ENCODE peak calls at places on chromosomes 11 and 22, in seven cellular contexts. V is body of pancreas, H is neuronal stem cell, O is GM10248, Y is AG08395, S is esophagus muscularis mucosa, K is T-cell. B is an unnamed sample.

GRCh38 chr11:1203505-1204271 is 19.2 kb upstream of the MUC5B start:
- DNase-seq in V (no peak), H (no peak), O (no peak), Y (no peak), S (no peak), K (no peak), B (no peak)

GRCh38 chr11:106276859-106277436 is 199.5 kb downstream of the AASDHPPT start:
- DNase-seq in V (no peak), H (peak; percentile 5), O (no peak), Y (no peak), S (no peak), K (no peak), B (no peak)

GRCh38 chr11:10450451-10451398 is 4.3 kb upstream of the AMPD3 start:
- DNase-seq in V (peak; percentile 77), H (peak; percentile 40), O (peak; percentile 56), Y (peak; percentile 31), S (no peak), K (peak; percentile 25), B (peak; percentile 14)

GRCh38 chr11:116731821-116732739 is 40.7 kb downstream of the BUD13 start:
- DNase-seq in V (no peak), H (no peak), O (no peak), Y (no peak), S (no peak), K (no peak), B (no peak)

GRCh38 chr11:2150206-2150847 is 10.7 kb downstream of the INS start:
- DNase-seq in V (no peak), H (peak; percentile 78), O (no peak), Y (peak; percentile 36), S (no peak), K (no peak), B (no peak)

GRCh38 chr11:16211407-16211806 is 144.9 kb downstream of the SOX6 start:
- DNase-seq in V (no peak), H (no peak), O (no peak), Y (no peak), S (no peak), K (no peak), B (no peak)

GRCh38 chr11:71263391-71263790 is 11.0 kb upstream of the SHANK2 start:
- DNase-seq in V (no peak), H (no peak), O (no peak), Y (no peak), S (no peak), K (no peak), B (no peak)

GRCh38 chr11:83816572-83817187 is 530.5 kb upstream of the CCDC90B start:
- DNase-seq in V (no peak), H (peak; percentile 24), O (peak; percentile 14), Y (peak; percentile 41), S (no peak), K (no peak), B (no peak)

GRCh38 chr11:640021-640706 is 3.1 kb downstream of the DRD4 start:
- DNase-seq in V (no peak), H (no peak), O (no peak), Y (no peak), S (no peak), K (no peak), B (no peak)

GRCh38 chr11:116888884-116889549 is 51.6 kb upstream of the APOA1 start:
- DNase-seq in V (no peak), H (no peak), O (no peak), Y (no peak), S (no peak), K (no peak), B (no peak)

GRCh38 chr11:96943970-96944369 is 554.2 kb downstream of the JRKL start:
- DNase-seq in V (no peak), H (no peak), O (no peak), Y (no peak), S (no peak), K (no peak), B (no peak)

GRCh38 chr11:33388793-33389525 is 131.8 kb downstream of the HIPK3 start:
- DNase-seq in V (no peak), H (no peak), O (no peak), Y (no peak), S (no peak), K (no peak), B (no peak)

GRCh38 chr22:21865041-21865440 is 2.4 kb downstream of the MAPK1 start:
- DNase-seq in V (peak; percentile 54), H (no peak), O (no peak), Y (peak; percentile 72), S (no peak), K (no peak), B (no peak)

GRCh38 chr11:78022397-78023396 is at the start of gene KCTD14:
- DNase-seq in V (peak; percentile 82), H (no peak), O (no peak), Y (peak; percentile 29), S (no peak), K (no peak), B (no peak)

GRCh38 chr11:123221074-123221473 is 26.0 kb upstream of the CLMP start:
- DNase-seq in V (peak; percentile 28), H (no peak), O (no peak), Y (no peak), S (no peak), K (no peak), B (no peak)

GRCh38 chr11:126304457-126305072 is 705 bp downstream of the DCPS start:
- DNase-seq in V (no peak), H (no peak), O (no peak), Y (no peak), S (no peak), K (no peak), B (no peak)

GRCh38 chr22:37808294-37808657 is 542 bp downstream of the GCAT start:
- DNase-seq in V (no peak), H (no peak), O (no peak), Y (no peak), S (no peak), K (no peak), B (no peak)

GRCh38 chr11:68582416-68583046 is 101.8 kb upstream of the GAL start:
- DNase-seq in V (no peak), H (no peak), O (no peak), Y (no peak), S (no peak), K (no peak), B (no peak)

GRCh38 chr22:40782521-40782920 is 36.6 kb downstream of the SLC25A17 start:
- DNase-seq in V (no peak), H (no peak), O (no peak), Y (no peak), S (no peak), K (no peak), B (no peak)

GRCh38 chr11:57155838-57156583 is 25.7 kb upstream of the LRRC55 start:
- DNase-seq in V (no peak), H (peak; percentile 15), O (no peak), Y (no peak), S (no peak), K (no peak), B (no peak)

GRCh38 chr11:116387623-116388022 is 385.2 kb downstream of the BUD13 start:
- DNase-seq in V (no peak), H (no peak), O (no peak), Y (no peak), S (no peak), K (no peak), B (no peak)

GRCh38 chr22:46033256-46034200 is 56.6 kb upstream of the WNT7B start:
- DNase-seq in V (peak; percentile 65), H (no peak), O (no peak), Y (peak; percentile 50), S (no peak), K (no peak), B (no peak)

GRCh38 chr11:128503231-128503991 is 83.9 kb downstream of the ETS1 start:
- DNase-seq in V (no peak), H (no peak), O (no peak), Y (peak; percentile 75), S (no peak), K (peak; percentile 60), B (no peak)

GRCh38 chr11:17508816-17509215 is 32.2 kb upstream of the ABCC8 start:
- DNase-seq in V (no peak), H (no peak), O (no peak), Y (no peak), S (no peak), K (no peak), B (no peak)

GRCh38 chr11:70060611-70061293 is 17.4 kb upstream of the ANO1 start:
- DNase-seq in V (no peak), H (no peak), O (no peak), Y (no peak), S (peak; percentile 77), K (no peak), B (no peak)

GRCh38 chr11:3157381-3158130 is 7.6 kb downstream of the OSBPL5 start:
- DNase-seq in V (no peak), H (no peak), O (no peak), Y (no peak), S (no peak), K (no peak), B (no peak)

GRCh38 chr11:18394928-18395734 is 768 bp downstream of the LDHA start:
- DNase-seq in V (peak; percentile 11), H (peak; percentile 17), O (no peak), Y (no peak), S (no peak), K (no peak), B (peak; percentile 26)

GRCh38 chr11:18192988-18193387 is 20.4 kb downstream of the MRGPRX4 start:
- DNase-seq in V (no peak), H (no peak), O (peak; percentile 34), Y (no peak), S (no peak), K (no peak), B (no peak)

GRCh38 chr22:50485221-50486131 is 1.2 kb upstream of the MIOX start:
- DNase-seq in V (peak; percentile 93), H (no peak), O (no peak), Y (no peak), S (no peak), K (no peak), B (no peak)

GRCh38 chr11:2797741-2798361 is 87.7 kb downstream of the CDKN1C start:
- DNase-seq in V (peak; percentile 1), H (no peak), O (no peak), Y (no peak), S (no peak), K (no peak), B (no peak)

GRCh38 chr11:44936527-44936926 is 14.2 kb downstream of the TP53I11 start:
- DNase-seq in V (peak; percentile 84), H (peak; percentile 88), O (peak; percentile 83), Y (peak; percentile 84), S (peak; percentile 96), K (peak; percentile 58), B (peak; percentile 72)

GRCh38 chr11:111665779-111666178 is 63.5 kb downstream of the SIK2 start:
- DNase-seq in V (no peak), H (peak; percentile 32), O (peak; percentile 8), Y (peak; percentile 31), S (no peak), K (no peak), B (no peak)

B was measured in effector CD8-positive, alpha-beta T cell.